ENCODE peak calls at places on chromosome X, in nine cellular contexts. T is left ventricle myocardium inferior, W is astrocyte of the hippocampus, G is lower leg skin, C is activated B cell treated with CpG ODN at 0.5 μM for 24 hours, Z is GM03348, A is HTR-8/SVneo, I is left kidney, D is endothelial cell. R is an unnamed sample.

GRCh38 chrX:82320554-82320953 is 1118.7 kb downstream of the SH3BGRL start:
- DNase-seq in G (no peak), T (no peak), W (no peak), Z (no peak), I (peak), C (no peak), D (no peak), A (no peak), R (no peak)

GRCh38 chrX:103446665-103447302 is 70.4 kb downstream of the BEX3 start:
- DNase-seq in W (peak), C (no peak), G (no peak), Z (peak), A (no peak), I (peak), T (no peak), D (no peak), R (peak)

GRCh38 chrX:68725966-68726365 is 78.5 kb downstream of the STARD8 start:
- DNase-seq in G (peak), T (no peak), I (no peak), D (no peak), A (no peak), Z (no peak), W (no peak), C (no peak), R (no peak)

GRCh38 chrX:17801431-17801830 is 59.7 kb downstream of the RAI2 start:
- DNase-seq in I (no peak), G (no peak), D (no peak), Z (no peak), T (no peak), C (no peak), W (no peak), A (no peak), R (no peak)

GRCh38 chrX:106300656-106301055 is 132.6 kb downstream of the PWWP3B start:
- DNase-seq in T (no peak), A (no peak), W (no peak), G (no peak), D (no peak), Z (no peak), I (no peak), C (no peak), R (no peak)

GRCh38 chrX:57286507-57287251 is at the start of gene FAAH2:
- DNase-seq in C (peak), A (no peak), G (peak), T (no peak), Z (no peak), W (no peak), D (peak), I (peak), R (no peak)

GRCh38 chrX:145654486-145654885 is 163.1 kb upstream of the SLITRK2 start:
- DNase-seq in A (no peak), Z (no peak), W (no peak), D (no peak), T (no peak), I (no peak), G (no peak), C (no peak), R (no peak)

GRCh38 chrX:88613338-88613737 is 133.7 kb upstream of the CPXCR1 start:
- DNase-seq in D (peak), W (peak), C (no peak), G (no peak), A (no peak), T (no peak), I (peak), Z (peak), R (no peak)

GRCh38 chrX:115268421-115268820 is 21.1 kb upstream of the LUZP4 start:
- DNase-seq in I (no peak), G (no peak), C (no peak), W (no peak), Z (no peak), T (no peak), A (no peak), D (no peak), R (no peak)

GRCh38 chrX:17397074-17397473 is 22.1 kb downstream of the NHS start:
- DNase-seq in G (no peak), D (no peak), A (peak), Z (peak), C (no peak), I (no peak), T (no peak), W (peak), R (no peak)

R was measured in AG08395.